ENCODE peak calls at places on chromosomes 16 and 17, in seven cellular contexts. D is brain microvascular endothelial cell, G is glutamatergic neuron, S is DND-41, M is RWPE1, E is AG09309, R is mesothelial cell of epicardium. I is an unnamed sample.

GRCh38 chr17:29046440-29046839 is 3.5 kb downstream of the PIPOX start:
- DNase-seq in D (no peak), G (no peak), S (no peak), M (no peak), E (no peak), R (no peak), I (no peak)

GRCh38 chr17:59357929-59358328 is 26.5 kb downstream of the YPEL2 start:
- DNase-seq in D (peak), G (no peak), S (no peak), M (peak), E (no peak), R (no peak), I (peak)

GRCh38 chr17:33511670-33512069 is 218.6 kb upstream of the ASIC2 start:
- DNase-seq in D (no peak), G (no peak), S (peak), M (no peak), E (no peak), R (no peak), I (peak)

GRCh38 chr16:68715471-68715870 is 21.6 kb upstream of the CDH1 start:
- DNase-seq in D (no peak), G (no peak), S (no peak), M (no peak), E (no peak), R (no peak), I (no peak)

GRCh38 chr16:69106491-69107291 is 1.2 kb downstream of the HAS3 start:
- DNase-seq in D (no peak), G (peak), S (no peak), M (no peak), E (no peak), R (no peak), I (no peak)

GRCh38 chr16:86355114-86355513 is 155.2 kb upstream of the FOXF1 start:
- DNase-seq in D (peak), G (no peak), S (no peak), M (no peak), E (no peak), R (no peak), I (no peak)

GRCh38 chr17:82910770-82911169 is 70.9 kb upstream of the ZNF750 start:
- DNase-seq in D (no peak), G (no peak), S (no peak), M (no peak), E (no peak), R (no peak), I (no peak)

GRCh38 chr16:59881366-59881765 is 1147.2 kb upstream of the GOT2 start:
- DNase-seq in D (no peak), G (no peak), S (no peak), M (no peak), E (no peak), R (no peak), I (no peak)

GRCh38 chr17:15981208-15981607 is 18.3 kb downstream of the ZSWIM7 start:
- DNase-seq in D (no peak), G (no peak), S (no peak), M (no peak), E (no peak), R (no peak), I (peak)

GRCh38 chr17:37327341-37328090 is 48.3 kb upstream of the C17orf78 start:
- DNase-seq in D (peak), G (no peak), S (no peak), M (no peak), E (peak), R (no peak), I (no peak)

GRCh38 chr17:46157443-46158107 is 35.7 kb downstream of the KANSL1 start:
- DNase-seq in D (peak), G (no peak), S (no peak), M (no peak), E (no peak), R (no peak), I (no peak)

GRCh38 chr16:19810817-19811731 is 73.6 kb downstream of the GPRC5B start:
- DNase-seq in D (peak), G (no peak), S (no peak), M (peak), E (no peak), R (no peak), I (no peak)

GRCh38 chr17:80782536-80783427 is 208.9 kb upstream of the CHMP6 start:
- DNase-seq in D (peak), G (no peak), S (peak), M (no peak), E (no peak), R (no peak), I (peak)

GRCh38 chr17:77769215-77769614 is 189.3 kb upstream of the TNRC6C start:
- DNase-seq in D (no peak), G (no peak), S (no peak), M (no peak), E (no peak), R (no peak), I (no peak)

GRCh38 chr17:6753006-6753445 is 2.8 kb upstream of the XAF1 start:
- DNase-seq in D (peak), G (no peak), S (peak), M (no peak), E (peak), R (peak), I (peak)

GRCh38 chr16:84505249-84506156 is 1.0 kb upstream of the MEAK7 start:
- DNase-seq in D (no peak), G (no peak), S (no peak), M (no peak), E (no peak), R (no peak), I (no peak)

GRCh38 chr17:41825175-41825845 is 10.7 kb downstream of the NT5C3B start:
- DNase-seq in D (no peak), G (no peak), S (no peak), M (no peak), E (no peak), R (no peak), I (no peak)

GRCh38 chr17:77894126-77894956 is 64.2 kb upstream of the TNRC6C start:
- DNase-seq in D (no peak), G (no peak), S (no peak), M (no peak), E (no peak), R (no peak), I (no peak)

GRCh38 chr17:27339198-27339835 is 45.4 kb downstream of the WSB1 start:
- DNase-seq in D (no peak), G (no peak), S (no peak), M (no peak), E (no peak), R (no peak), I (no peak)

GRCh38 chr16:1348926-1349325 is 2.8 kb downstream of the TSR3 start:
- DNase-seq in D (no peak), G (no peak), S (no peak), M (no peak), E (no peak), R (no peak), I (no peak)

GRCh38 chr16:31452631-31453106 is 6.6 kb upstream of the ARMC5 start:
- DNase-seq in D (peak), G (no peak), S (no peak), M (peak), E (peak), R (no peak), I (no peak)

GRCh38 chr16:35342012-35342411 is 1882.6 kb downstream of the TP53TG3F start:
- DNase-seq in D (no peak), G (no peak), S (no peak), M (no peak), E (no peak), R (no peak), I (no peak)

GRCh38 chr16:15415411-15416070 is 18.8 kb upstream of the BMERB1 start:
- DNase-seq in D (peak), G (no peak), S (no peak), M (no peak), E (no peak), R (no peak), I (no peak)

GRCh38 chr17:69602969-69603368 is 188.5 kb downstream of the MAP2K6 start:
- DNase-seq in D (no peak), G (no peak), S (peak), M (no peak), E (no peak), R (no peak), I (peak)

GRCh38 chr17:17402558-17402957 is 74.2 kb upstream of the MED9 start:
- DNase-seq in D (no peak), G (no peak), S (no peak), M (no peak), E (no peak), R (no peak), I (no peak)

GRCh38 chr17:63596856-63597557 is 3.7 kb upstream of the TACO1 start:
- DNase-seq in D (no peak), G (no peak), S (no peak), M (no peak), E (no peak), R (no peak), I (no peak)

GRCh38 chr17:80961516-80961915 is 30.1 kb upstream of the CHMP6 start:
- DNase-seq in D (no peak), G (no peak), S (no peak), M (no peak), E (no peak), R (no peak), I (no peak)

GRCh38 chr17:50689251-50689650 is 18.5 kb downstream of the ANKRD40 start:
- DNase-seq in D (peak), G (peak), S (peak), M (no peak), E (no peak), R (no peak), I (no peak)

DNA sequence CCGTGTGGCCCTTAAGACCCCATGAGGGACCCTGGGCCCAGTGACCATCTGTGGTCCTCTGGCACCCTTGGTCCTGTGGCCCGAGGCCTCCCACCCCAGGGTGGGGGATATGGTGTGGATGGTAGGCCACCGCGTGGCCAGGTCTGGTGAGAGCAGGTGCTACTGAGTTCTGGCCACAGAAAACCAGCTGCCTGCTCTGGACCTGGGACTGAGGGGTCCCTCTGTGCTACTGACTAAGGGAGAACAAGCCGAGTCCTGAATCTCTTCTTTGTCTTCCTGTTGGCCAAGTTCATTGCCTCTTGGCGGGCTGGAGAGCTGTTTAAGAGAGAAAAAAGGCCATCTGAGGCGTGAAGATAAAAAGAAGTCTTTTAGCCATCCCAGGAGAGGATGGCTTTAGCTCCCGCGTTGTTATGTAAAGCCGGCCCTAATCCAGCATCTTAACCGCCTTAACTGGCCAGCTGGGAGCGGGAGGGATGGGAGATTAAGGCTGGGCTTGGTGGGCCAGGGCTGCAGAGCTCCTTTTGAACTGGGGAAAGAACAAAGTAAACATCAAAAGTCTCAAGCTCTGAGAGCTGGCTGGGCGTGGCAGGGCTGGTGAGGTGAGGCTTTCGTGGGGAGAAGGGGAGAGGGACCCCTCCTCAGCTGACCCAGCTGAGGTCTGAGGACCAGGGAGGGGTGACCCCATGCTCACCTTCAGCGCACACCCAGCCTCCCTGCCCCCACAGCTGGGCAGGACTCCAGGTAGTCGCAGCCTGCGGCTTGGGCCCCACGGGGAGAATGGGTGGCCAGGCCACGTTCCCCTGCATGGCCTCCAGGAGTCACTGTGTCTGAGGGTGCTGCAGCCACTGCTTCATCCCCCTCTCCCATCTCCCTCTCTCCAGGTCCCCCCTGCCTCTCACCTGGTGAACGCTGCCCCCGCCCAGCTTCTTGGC is 62.4 kb downstream of the NKD1 start:
- DNase-seq in D (no peak), G (no peak), S (no peak), M (no peak), E (no peak), R (no peak), I (no peak)
- TF ChIP-seq CTCF in D (peak), G (no peak), S (no peak), M (no peak), E (no peak), R (no peak), I (no peak)

DNA sequence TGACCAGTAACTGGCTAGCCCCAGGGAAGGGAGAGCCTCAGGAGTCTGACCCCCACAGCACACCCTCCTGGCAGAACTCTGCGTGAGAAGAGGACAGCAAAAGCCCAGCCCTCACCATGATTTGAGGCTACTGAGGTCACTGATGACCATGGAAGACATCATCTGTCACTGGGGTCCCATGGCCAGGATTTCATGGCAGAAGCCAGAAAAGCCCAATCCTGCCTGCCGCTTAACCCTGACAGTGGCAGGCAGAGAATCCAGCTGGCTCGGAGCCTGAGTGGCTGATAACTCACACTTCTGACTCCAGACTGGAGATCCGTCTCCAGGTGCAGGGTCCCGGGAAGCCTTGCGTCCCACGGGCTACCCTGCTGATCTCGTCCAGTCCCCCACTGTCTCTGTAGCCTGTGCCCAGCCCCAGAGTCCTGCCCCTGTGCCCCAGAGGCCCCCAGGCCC is 17.5 kb downstream of the GRIN2C start:
- DNase-seq in D (no peak), G (no peak), S (no peak), M (no peak), E (no peak), R (no peak), I (no peak)
- TF ChIP-seq CTCF in D (no peak), G (no peak), S (no peak), M (no peak), E (no peak), R (no peak), I (no peak)

DNA sequence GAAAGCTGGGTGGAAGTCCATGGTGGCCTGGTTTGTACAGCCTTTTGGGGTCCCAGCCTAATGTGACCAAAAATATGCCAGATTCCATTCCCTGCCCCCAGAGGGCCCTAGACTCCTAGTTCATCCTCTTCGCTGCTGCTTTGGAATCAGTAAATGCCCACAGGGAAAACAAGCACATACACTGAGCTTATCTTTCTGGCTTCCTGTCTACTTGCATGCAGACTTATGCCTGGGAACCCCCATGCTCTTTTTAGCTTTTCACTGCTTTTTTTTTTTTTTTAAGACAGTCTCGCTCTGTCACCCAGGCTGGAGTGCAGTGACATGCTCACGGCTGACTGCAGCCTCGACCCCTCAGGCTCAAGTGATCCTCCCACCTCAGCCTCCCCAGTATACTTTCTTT is 6.2 kb upstream of the CD300LG start:
- DNase-seq in D (peak), G (no peak), S (no peak), M (no peak), E (no peak), R (no peak), I (no peak)
- TF ChIP-seq CTCF in D (peak), G (no peak), S (peak), M (no peak), E (peak), R (no peak), I (no peak)

GRCh38 chr17:40187238-40187637 is 10.0 kb downstream of the RAPGEFL1 start:
- DNase-seq in D (no peak), G (no peak), S (no peak), M (no peak), E (no peak), R (no peak), I (no peak)

GRCh38 chr17:40188694-40189093 is 11.4 kb downstream of the RAPGEFL1 start:
- DNase-seq in D (no peak), G (no peak), S (no peak), M (no peak), E (no peak), R (no peak), I (no peak)

GRCh38 chr17:40191237-40192208 is 14.3 kb downstream of the RAPGEFL1 start:
- DNase-seq in D (peak), G (peak), S (no peak), M (peak), E (no peak), R (peak), I (peak)

GRCh38 chr17:40192961-40193360 is 15.7 kb downstream of the RAPGEFL1 start:
- DNase-seq in D (no peak), G (no peak), S (no peak), M (no peak), E (no peak), R (no peak), I (no peak)

DNA sequence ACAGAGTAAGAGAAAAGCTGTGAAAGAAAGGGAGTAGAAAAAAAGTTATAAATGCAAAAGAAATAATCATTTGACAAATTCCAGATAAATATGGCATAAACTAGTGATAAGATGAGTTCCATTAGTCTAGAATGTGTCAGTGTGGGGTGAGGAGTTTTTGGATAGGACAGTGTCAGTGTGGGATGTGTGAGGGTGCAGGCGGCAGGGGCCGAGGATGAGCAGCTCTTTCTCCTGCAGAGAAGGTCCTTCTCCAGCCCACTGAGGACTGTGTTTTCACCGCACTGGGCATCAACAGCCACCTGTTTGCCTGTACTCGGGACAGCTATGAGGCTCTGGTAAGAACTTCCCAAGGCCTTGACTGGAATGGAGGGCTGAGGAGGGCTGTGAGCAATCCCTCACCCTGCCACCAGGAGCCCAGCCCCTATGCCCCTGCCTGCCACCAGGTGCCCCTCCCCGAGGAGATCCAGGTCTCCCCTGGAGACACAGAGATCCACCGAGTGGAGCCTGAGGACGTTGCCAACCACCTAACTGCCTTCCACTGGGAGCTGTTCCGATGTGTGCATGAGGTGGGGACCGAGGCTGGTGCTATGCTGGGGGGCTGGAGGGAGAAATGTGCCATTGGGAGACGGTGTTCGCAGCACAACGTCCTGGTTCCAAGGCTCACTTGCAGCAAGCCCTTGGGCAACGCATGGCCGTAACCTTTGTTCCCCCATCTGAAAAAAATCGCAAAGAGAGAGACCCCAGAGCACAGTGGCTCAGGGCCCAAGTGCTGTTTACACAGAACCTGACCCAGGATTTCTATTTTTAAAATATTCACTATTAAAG is 13.1 kb downstream of the RAPGEFL1 start:
- DNase-seq in D (no peak), G (peak), S (no peak), M (no peak), E (no peak), R (no peak), I (peak)
- TF ChIP-seq CTCF in D (peak), G (peak), S (peak), M (no peak), E (peak), R (peak), I (peak)

DNA sequence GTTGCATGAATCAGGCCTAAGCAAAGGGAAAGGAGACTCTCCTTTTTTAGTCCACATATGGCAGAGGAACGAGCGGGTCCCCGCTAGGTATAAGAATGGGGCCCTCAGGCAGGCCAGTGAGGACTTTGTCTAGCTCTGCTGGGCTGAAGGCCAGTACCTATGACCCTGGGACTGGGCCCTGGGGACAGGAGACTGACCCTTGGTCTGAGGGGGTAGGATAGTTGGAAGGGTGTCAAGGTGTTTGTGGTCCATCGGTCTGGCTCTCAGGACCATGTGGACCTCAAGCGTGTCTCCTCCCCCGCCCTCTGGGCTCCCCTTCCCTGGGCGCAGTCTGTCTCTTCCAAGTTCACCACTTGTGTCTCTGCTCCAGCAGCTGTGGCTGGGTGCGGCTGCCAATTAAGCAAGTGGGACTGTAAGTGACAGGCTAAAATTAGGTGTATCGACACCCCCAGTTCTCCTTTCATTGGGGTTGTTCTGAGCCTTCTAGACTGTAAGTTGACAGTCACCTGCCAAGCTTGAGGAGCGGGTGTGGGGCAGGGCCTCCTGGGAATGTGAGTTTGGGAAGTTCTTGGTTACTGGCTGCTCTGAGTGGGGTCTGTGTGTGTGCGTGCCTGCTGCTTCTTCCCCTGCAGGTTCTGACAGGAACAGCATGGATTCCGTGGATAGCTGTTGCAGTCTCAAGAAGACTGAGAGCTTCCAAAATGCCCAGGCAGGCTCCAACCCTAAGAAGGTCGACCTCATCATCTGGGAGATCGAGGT is 24.5 kb downstream of the AKAP1 start:
- DNase-seq in D (no peak), G (peak), S (no peak), M (no peak), E (no peak), R (no peak), I (no peak)
- TF ChIP-seq CTCF in D (peak), G (peak), S (peak), M (no peak), E (no peak), R (peak), I (no peak)

I was measured in activated CD8-positive, alpha-beta T cell treated with anti-CD3 and anti-CD28 coated beads for 36 hours.